ENCODE peak calls at places on chromosome 6, in seven cellular contexts. One of them, this sample, is unnamed.

GRCh38 chr6:26300828-26301227 is 64.2 kb upstream of the BTN3A2 start:
- DNase-seq in omental fat pad: no peak
- DNase-seq in endodermal cell: no peak
- DNase-seq in SW 1271: no peak
- DNase-seq in AG08396: no peak
- DNase-seq in stimulated activated CD4-positive, alpha-beta T cell treated with anti-CD3 and anti-CD28 coated beads, Interleukin-2, amount 100 ng/mL, for 24 hours: no peak
- DNase-seq in epithelial cell of esophagus: no peak
- DNase-seq in this sample: no peak

GRCh38 chr6:77416839-77417238 is 46.5 kb downstream of the HTR1B start:
- DNase-seq in endodermal cell: no peak
- DNase-seq in stimulated activated CD4-positive, alpha-beta T cell treated with anti-CD3 and anti-CD28 coated beads, Interleukin-2, amount 100 ng/mL, for 24 hours: no peak
- DNase-seq in omental fat pad: no peak
- DNase-seq in epithelial cell of esophagus: no peak
- DNase-seq in SW 1271: no peak
- DNase-seq in AG08396: no peak
- DNase-seq in this sample: no peak

GRCh38 chr6:29516108-29516507 is 28.4 kb upstream of the MAS1L start:
- DNase-seq in endodermal cell: peak
- DNase-seq in AG08396: no peak
- DNase-seq in stimulated activated CD4-positive, alpha-beta T cell treated with anti-CD3 and anti-CD28 coated beads, Interleukin-2, amount 100 ng/mL, for 24 hours: peak
- DNase-seq in SW 1271: peak
- DNase-seq in epithelial cell of esophagus: peak
- DNase-seq in omental fat pad: no peak
- DNase-seq in this sample: peak

GRCh38 chr6:6790891-6791290 is 202.4 kb downstream of the LY86 start:
- DNase-seq in AG08396: no peak
- DNase-seq in omental fat pad: no peak
- DNase-seq in SW 1271: no peak
- DNase-seq in epithelial cell of esophagus: peak
- DNase-seq in stimulated activated CD4-positive, alpha-beta T cell treated with anti-CD3 and anti-CD28 coated beads, Interleukin-2, amount 100 ng/mL, for 24 hours: no peak
- DNase-seq in endodermal cell: no peak
- DNase-seq in this sample: no peak

GRCh38 chr6:36851149-36851614 is 11.9 kb upstream of the CPNE5 start:
- DNase-seq in SW 1271: peak
- DNase-seq in AG08396: peak
- DNase-seq in omental fat pad: no peak
- DNase-seq in stimulated activated CD4-positive, alpha-beta T cell treated with anti-CD3 and anti-CD28 coated beads, Interleukin-2, amount 100 ng/mL, for 24 hours: peak
- DNase-seq in epithelial cell of esophagus: peak
- DNase-seq in endodermal cell: peak
- DNase-seq in this sample: peak

GRCh38 chr6:25583906-25584305 is 68.1 kb upstream of the SCGN start:
- DNase-seq in stimulated activated CD4-positive, alpha-beta T cell treated with anti-CD3 and anti-CD28 coated beads, Interleukin-2, amount 100 ng/mL, for 24 hours: no peak
- DNase-seq in epithelial cell of esophagus: no peak
- DNase-seq in omental fat pad: no peak
- DNase-seq in endodermal cell: no peak
- DNase-seq in SW 1271: no peak
- DNase-seq in AG08396: no peak
- DNase-seq in this sample: no peak

GRCh38 chr6:24387818-24388217 is 14.9 kb upstream of the MRS2 start:
- DNase-seq in stimulated activated CD4-positive, alpha-beta T cell treated with anti-CD3 and anti-CD28 coated beads, Interleukin-2, amount 100 ng/mL, for 24 hours: no peak
- DNase-seq in omental fat pad: no peak
- DNase-seq in AG08396: no peak
- DNase-seq in epithelial cell of esophagus: peak
- DNase-seq in endodermal cell: no peak
- DNase-seq in SW 1271: no peak
- DNase-seq in this sample: no peak

GRCh38 chr6:75930954-75931689 is 141.3 kb downstream of the IMPG1 start:
- DNase-seq in omental fat pad: no peak
- DNase-seq in AG08396: no peak
- DNase-seq in epithelial cell of esophagus: no peak
- DNase-seq in SW 1271: no peak
- DNase-seq in endodermal cell: no peak
- DNase-seq in stimulated activated CD4-positive, alpha-beta T cell treated with anti-CD3 and anti-CD28 coated beads, Interleukin-2, amount 100 ng/mL, for 24 hours: no peak
- DNase-seq in this sample: no peak

GRCh38 chr6:42572523-42572922 is 8.7 kb downstream of the UBR2 start:
- DNase-seq in omental fat pad: no peak
- DNase-seq in SW 1271: no peak
- DNase-seq in endodermal cell: no peak
- DNase-seq in AG08396: no peak
- DNase-seq in stimulated activated CD4-positive, alpha-beta T cell treated with anti-CD3 and anti-CD28 coated beads, Interleukin-2, amount 100 ng/mL, for 24 hours: no peak
- DNase-seq in epithelial cell of esophagus: no peak
- DNase-seq in this sample: no peak

GRCh38 chr6:112207131-112207530 is 47.2 kb downstream of the LAMA4 start:
- DNase-seq in epithelial cell of esophagus: no peak
- DNase-seq in omental fat pad: no peak
- DNase-seq in stimulated activated CD4-positive, alpha-beta T cell treated with anti-CD3 and anti-CD28 coated beads, Interleukin-2, amount 100 ng/mL, for 24 hours: no peak
- DNase-seq in AG08396: no peak
- DNase-seq in SW 1271: no peak
- DNase-seq in endodermal cell: no peak
- DNase-seq in this sample: no peak

GRCh38 chr6:10759884-10760329 is 12.3 kb downstream of the TMEM14B start:
- DNase-seq in SW 1271: peak
- DNase-seq in endodermal cell: no peak
- DNase-seq in epithelial cell of esophagus: peak
- DNase-seq in omental fat pad: peak
- DNase-seq in stimulated activated CD4-positive, alpha-beta T cell treated with anti-CD3 and anti-CD28 coated beads, Interleukin-2, amount 100 ng/mL, for 24 hours: no peak
- DNase-seq in AG08396: peak
- DNase-seq in this sample: no peak

GRCh38 chr6:93419304-93420162 is at the start of gene EPHA7:
- DNase-seq in stimulated activated CD4-positive, alpha-beta T cell treated with anti-CD3 and anti-CD28 coated beads, Interleukin-2, amount 100 ng/mL, for 24 hours: peak
- DNase-seq in AG08396: peak
- DNase-seq in omental fat pad: peak
- DNase-seq in epithelial cell of esophagus: peak
- DNase-seq in endodermal cell: peak
- DNase-seq in SW 1271: peak
- DNase-seq in this sample: peak

GRCh38 chr6:128572286-128572685 is 51.9 kb upstream of the PTPRK start:
- DNase-seq in endodermal cell: no peak
- DNase-seq in AG08396: no peak
- DNase-seq in omental fat pad: no peak
- DNase-seq in stimulated activated CD4-positive, alpha-beta T cell treated with anti-CD3 and anti-CD28 coated beads, Interleukin-2, amount 100 ng/mL, for 24 hours: no peak
- DNase-seq in epithelial cell of esophagus: no peak
- DNase-seq in SW 1271: no peak
- DNase-seq in this sample: no peak

GRCh38 chr6:158376650-158377081 is 64.4 kb downstream of the TULP4 start:
- DNase-seq in SW 1271: no peak
- DNase-seq in AG08396: peak
- DNase-seq in endodermal cell: no peak
- DNase-seq in epithelial cell of esophagus: peak
- DNase-seq in omental fat pad: no peak
- DNase-seq in stimulated activated CD4-positive, alpha-beta T cell treated with anti-CD3 and anti-CD28 coated beads, Interleukin-2, amount 100 ng/mL, for 24 hours: no peak
- DNase-seq in this sample: no peak

GRCh38 chr6:82681119-82681714 is 317.6 kb downstream of the TPBG start:
- DNase-seq in AG08396: no peak
- DNase-seq in epithelial cell of esophagus: no peak
- DNase-seq in SW 1271: no peak
- DNase-seq in omental fat pad: no peak
- DNase-seq in stimulated activated CD4-positive, alpha-beta T cell treated with anti-CD3 and anti-CD28 coated beads, Interleukin-2, amount 100 ng/mL, for 24 hours: no peak
- DNase-seq in endodermal cell: no peak
- DNase-seq in this sample: peak

GRCh38 chr6:33815854-33816253 is 12.1 kb upstream of the MLN start:
- DNase-seq in SW 1271: peak
- DNase-seq in epithelial cell of esophagus: peak
- DNase-seq in omental fat pad: no peak
- DNase-seq in stimulated activated CD4-positive, alpha-beta T cell treated with anti-CD3 and anti-CD28 coated beads, Interleukin-2, amount 100 ng/mL, for 24 hours: no peak
- DNase-seq in endodermal cell: peak
- DNase-seq in AG08396: peak
- DNase-seq in this sample: no peak

GRCh38 chr6:124997196-124997875 is 35.1 kb downstream of the RNF217 start:
- DNase-seq in AG08396: no peak
- DNase-seq in stimulated activated CD4-positive, alpha-beta T cell treated with anti-CD3 and anti-CD28 coated beads, Interleukin-2, amount 100 ng/mL, for 24 hours: no peak
- DNase-seq in endodermal cell: no peak
- DNase-seq in SW 1271: no peak
- DNase-seq in omental fat pad: no peak
- DNase-seq in epithelial cell of esophagus: no peak
- DNase-seq in this sample: no peak

GRCh38 chr6:7562769-7563168 is 21.3 kb downstream of the DSP start:
- DNase-seq in stimulated activated CD4-positive, alpha-beta T cell treated with anti-CD3 and anti-CD28 coated beads, Interleukin-2, amount 100 ng/mL, for 24 hours: no peak
- DNase-seq in epithelial cell of esophagus: no peak
- DNase-seq in endodermal cell: no peak
- DNase-seq in AG08396: no peak
- DNase-seq in SW 1271: no peak
- DNase-seq in omental fat pad: no peak
- DNase-seq in this sample: no peak